ENCODE peak calls at places on chromosomes 13 and 19, in seven cellular contexts. L, W, A, R, E, G and Y are unnamed samples.

GRCh38 chr19:7213628-7214328 is 80.4 kb downstream of the INSR start:
- DNase-seq in L (no peak), W (no peak), A (no peak), R (no peak), E (no peak), G (no peak), Y (no peak)

GRCh38 chr19:3365447-3366103 is 808 bp upstream of the NFIC start:
- DNase-seq in L (no peak), W (peak), A (peak), R (peak), E (peak), G (peak), Y (no peak)

GRCh38 chr19:36573020-36573947 is at the start of gene ZNF529:
- DNase-seq in L (peak), W (peak), A (peak), R (peak), E (peak), G (peak), Y (peak)

GRCh38 chr13:57425531-57425930 is 206.0 kb upstream of the PCDH17 start:
- DNase-seq in L (no peak), W (no peak), A (no peak), R (no peak), E (no peak), G (no peak), Y (no peak)

GRCh38 chr13:22642088-22642487 is 538.7 kb upstream of the SGCG start:
- DNase-seq in L (no peak), W (no peak), A (no peak), R (no peak), E (no peak), G (peak), Y (no peak)

GRCh38 chr13:63092461-63092860 is 1676.8 kb upstream of the PCDH20 start:
- DNase-seq in L (no peak), W (no peak), A (no peak), R (no peak), E (no peak), G (no peak), Y (no peak)

GRCh38 chr19:10290876-10291553 is 1.3 kb downstream of the ICAM5 start:
- DNase-seq in L (peak), W (peak), A (peak), R (no peak), E (peak), G (no peak), Y (peak)

GRCh38 chr19:22332924-22333323 is 46.7 kb downstream of the ZNF729 start:
- DNase-seq in L (no peak), W (no peak), A (no peak), R (no peak), E (no peak), G (no peak), Y (no peak)

GRCh38 chr19:10961073-10961762 is 388 bp downstream of the SMARCA4 start:
- DNase-seq in L (peak), W (peak), A (no peak), R (peak), E (peak), G (peak), Y (peak)

GRCh38 chr19:42601811-42602443 is 7.2 kb upstream of the CEACAM8 start:
- DNase-seq in L (peak), W (no peak), A (peak), R (peak), E (no peak), G (no peak), Y (peak)

GRCh38 chr13:20331949-20332348 is 99.8 kb upstream of the GJB6 start:
- DNase-seq in L (no peak), W (no peak), A (no peak), R (no peak), E (no peak), G (no peak), Y (no peak)

GRCh38 chr13:33524086-33524485 is 238.5 kb upstream of the STARD13 start:
- DNase-seq in L (no peak), W (no peak), A (peak), R (peak), E (no peak), G (no peak), Y (no peak)

GRCh38 chr13:61391426-61391825 is 24.2 kb downstream of the PCDH20 start:
- DNase-seq in L (no peak), W (no peak), A (no peak), R (no peak), E (no peak), G (no peak), Y (no peak)

GRCh38 chr19:43765109-43765876 is 10.5 kb upstream of the SMG9 start:
- DNase-seq in L (peak), W (peak), A (peak), R (peak), E (peak), G (no peak), Y (peak)

GRCh38 chr19:14997981-14998380 is 18.3 kb upstream of the SLC1A6 start:
- DNase-seq in L (no peak), W (no peak), A (no peak), R (no peak), E (no peak), G (no peak), Y (no peak)

GRCh38 chr13:64758520-64758919 is 2471.6 kb downstream of the PCDH9 start:
- DNase-seq in L (no peak), W (no peak), A (peak), R (peak), E (no peak), G (no peak), Y (no peak)

GRCh38 chr19:33408116-33408515 is 34.6 kb downstream of the CEBPG start:
- DNase-seq in L (no peak), W (no peak), A (no peak), R (no peak), E (peak), G (no peak), Y (no peak)

GRCh38 chr19:3690551-3691371 is 9.5 kb downstream of the PIP5K1C start:
- DNase-seq in L (no peak), W (no peak), A (no peak), R (no peak), E (peak), G (no peak), Y (no peak)

GRCh38 chr13:52001120-52001731 is 10.0 kb downstream of the ATP7B start:
- DNase-seq in L (no peak), W (no peak), A (peak), R (peak), E (no peak), G (no peak), Y (peak)

GRCh38 chr13:77300176-77301141 is 26.4 kb downstream of the MYCBP2 start:
- DNase-seq in L (no peak), W (no peak), A (peak), R (peak), E (no peak), G (no peak), Y (no peak)

GRCh38 chr13:60448907-60449510 is 52.0 kb downstream of the TDRD3 start:
- DNase-seq in L (no peak), W (no peak), A (peak), R (peak), E (no peak), G (no peak), Y (peak)

GRCh38 chr13:109010912-109011311 is 381.5 kb downstream of the MYO16 start:
- DNase-seq in L (no peak), W (no peak), A (no peak), R (no peak), E (no peak), G (no peak), Y (peak)

GRCh38 chr19:16441661-16442071 is 30.1 kb downstream of the EPS15L1 start:
- DNase-seq in L (no peak), W (no peak), A (no peak), R (no peak), E (no peak), G (no peak), Y (no peak)

GRCh38 chr19:55686311-55687050 is 11.5 kb downstream of the EPN1 start:
- DNase-seq in L (no peak), W (no peak), A (no peak), R (no peak), E (peak), G (peak), Y (no peak)

GRCh38 chr13:69243366-69243765 is 864.3 kb upstream of the ATXN8OS start:
- DNase-seq in L (no peak), W (no peak), A (no peak), R (no peak), E (no peak), G (no peak), Y (no peak)

GRCh38 chr19:48644839-48645651 is 942 bp downstream of the CA11 start:
- DNase-seq in L (peak), W (peak), A (peak), R (peak), E (peak), G (peak), Y (peak)

GRCh38 chr13:54449922-54450321 is 1421.3 kb downstream of the OLFM4 start:
- DNase-seq in L (no peak), W (no peak), A (no peak), R (no peak), E (no peak), G (no peak), Y (no peak)

GRCh38 chr19:3420909-3421619 is 54.7 kb downstream of the NFIC start:
- DNase-seq in L (no peak), W (no peak), A (no peak), R (no peak), E (no peak), G (no peak), Y (no peak)

GRCh38 chr13:100212904-100213538 is 124.1 kb downstream of the PCCA start:
- DNase-seq in L (no peak), W (no peak), A (no peak), R (no peak), E (no peak), G (no peak), Y (no peak)

GRCh38 chr19:31418055-31418454 is 68.8 kb upstream of the TSHZ3 start:
- DNase-seq in L (no peak), W (no peak), A (no peak), R (no peak), E (no peak), G (no peak), Y (no peak)